ENCODE peak calls at places on chromosomes 6 and 20, in ten cellular contexts. C is colonic mucosa, D is lower lobe of right lung, R is mucosa of descending colon, X is heart right ventricle, J is transverse colon, S is pancreas, F is spleen, E is stomach, W is cardiac muscle cell. Y is an unnamed sample.

GRCh38 chr6:47481806-47482205 is 4.2 kb downstream of the CD2AP start:
- DNase-seq in R (no peak), F (no peak), X (no peak), E (no peak), W (no peak), D (no peak), C (no peak), S (no peak), J (no peak), Y (no peak)

GRCh38 chr6:147009358-147009757 is 194.9 kb upstream of the STXBP5 start:
- DNase-seq in W (no peak), R (no peak), C (no peak), S (no peak), X (no peak), D (no peak), E (no peak), J (no peak), F (no peak), Y (no peak)

GRCh38 chr6:89610149-89610642 is 28.4 kb downstream of the LYRM2 start:
- DNase-seq in X (peak; percentile 74), C (peak; percentile 75), E (peak; percentile 80), R (peak; percentile 74), J (peak; percentile 81), F (peak; percentile 91), W (peak; percentile 64), S (peak; percentile 89), D (peak; percentile 80), Y (peak; percentile 65)

GRCh38 chr6:11297376-11297729 is 64.9 kb upstream of the NEDD9 start:
- DNase-seq in W (no peak), E (no peak), D (no peak), J (no peak), X (no peak), F (no peak), R (no peak), S (no peak), C (no peak), Y (no peak)

GRCh38 chr6:107576852-107577251 is 86.9 kb downstream of the SOBP start:
- DNase-seq in S (no peak), C (no peak), F (no peak), R (no peak), E (no peak), X (no peak), J (no peak), D (no peak), W (peak; percentile 21), Y (no peak)

GRCh38 chr6:67757465-67758033 is 877.5 kb upstream of the ADGRB3 start:
- DNase-seq in F (no peak), J (no peak), R (no peak), W (no peak), E (no peak), D (no peak), X (no peak), S (no peak), C (no peak), Y (no peak)

GRCh38 chr6:106084106-106084963 is 1.8 kb upstream of the PRDM1 start:
- DNase-seq in X (no peak), J (peak; percentile 52), D (no peak), F (no peak), W (peak; percentile 73), E (no peak), C (peak; percentile 46), S (no peak), R (no peak), Y (no peak)

GRCh38 chr6:5025911-5026819 is 22.3 kb upstream of the RPP40 start:
- DNase-seq in S (peak; percentile 77), R (peak; percentile 66), W (peak; percentile 68), J (peak; percentile 57), C (peak; percentile 55), X (peak; percentile 61), F (peak; percentile 80), E (peak; percentile 44), D (peak; percentile 62), Y (peak; percentile 62)

GRCh38 chr6:136568129-136568528 is 17.9 kb upstream of the MAP7 start:
- DNase-seq in X (no peak), W (no peak), F (no peak), S (no peak), D (no peak), R (no peak), J (no peak), E (no peak), C (no peak), Y (no peak)

GRCh38 chr20:53827292-53827995 is 233.8 kb upstream of the ZNF217 start:
- DNase-seq in D (no peak), X (no peak), W (no peak), J (no peak), E (no peak), R (no peak), S (no peak), F (no peak), C (no peak), Y (no peak)

GRCh38 chr20:61736751-61737310 is 328.9 kb downstream of the TAF4 start:
- DNase-seq in W (no peak), E (no peak), R (no peak), C (no peak), S (peak; percentile 25), J (no peak), X (no peak), D (peak; percentile 18), F (peak; percentile 46), Y (no peak)

GRCh38 chr6:13524801-13525508 is 37.6 kb upstream of the GFOD1 start:
- DNase-seq in J (peak; percentile 58), S (no peak), X (no peak), R (no peak), D (no peak), C (peak; percentile 44), E (no peak), F (no peak), W (no peak), Y (no peak)

GRCh38 chr6:44869321-44869897 is 458.7 kb upstream of the RUNX2 start:
- DNase-seq in S (no peak), C (no peak), R (no peak), E (no peak), F (no peak), D (no peak), X (no peak), J (no peak), W (no peak), Y (no peak)

GRCh38 chr20:3652217-3652616 is 11.0 kb downstream of the GFRA4 start:
- DNase-seq in X (no peak), W (no peak), R (no peak), D (no peak), J (no peak), F (no peak), S (peak; percentile 62), C (no peak), E (peak; percentile 67), Y (no peak)

GRCh38 chr6:137871299-137871698 is 4.2 kb downstream of the TNFAIP3 start:
- DNase-seq in E (no peak), R (no peak), W (no peak), F (peak; percentile 64), J (no peak), C (no peak), D (no peak), X (no peak), S (no peak), Y (no peak)
- H3K4me1 ChIP-seq in E (peaks cover 54% of the 10 kb centered on the region), R (peaks cover 39% of the 10 kb centered on the region), W (peaks cover 9% of the 10 kb centered on the region), F (peaks cover 73% of the 10 kb centered on the region), J (peaks cover 49% of the 10 kb centered on the region), C (peaks cover 8% of the 10 kb centered on the region), D (peaks cover 72% of the 10 kb centered on the region), X (peaks cover 27% of the 10 kb centered on the region), S (peaks cover 9% of the 10 kb centered on the region), Y (peaks cover 15% of the 10 kb centered on the region)

GRCh38 chr6:169469028-169469427 is 215.4 kb upstream of the THBS2 start:
- DNase-seq in D (no peak), W (no peak), C (no peak), E (no peak), R (no peak), F (no peak), J (no peak), S (no peak), X (no peak), Y (no peak)

GRCh38 chr6:169470790-169471189 is 217.1 kb upstream of the THBS2 start:
- DNase-seq in R (no peak), J (no peak), W (no peak), E (no peak), F (no peak), X (no peak), S (no peak), C (no peak), D (no peak), Y (no peak)

GRCh38 chr6:169472786-169473416 is 219.3 kb upstream of the THBS2 start:
- DNase-seq in F (no peak), S (no peak), E (no peak), X (no peak), R (no peak), W (no peak), J (no peak), D (no peak), C (no peak), Y (no peak)

GRCh38 chr6:169473663-169474062 is 220.0 kb upstream of the THBS2 start:
- DNase-seq in D (no peak), R (no peak), S (no peak), X (no peak), F (no peak), W (no peak), C (no peak), J (no peak), E (no peak), Y (no peak)

DNA sequence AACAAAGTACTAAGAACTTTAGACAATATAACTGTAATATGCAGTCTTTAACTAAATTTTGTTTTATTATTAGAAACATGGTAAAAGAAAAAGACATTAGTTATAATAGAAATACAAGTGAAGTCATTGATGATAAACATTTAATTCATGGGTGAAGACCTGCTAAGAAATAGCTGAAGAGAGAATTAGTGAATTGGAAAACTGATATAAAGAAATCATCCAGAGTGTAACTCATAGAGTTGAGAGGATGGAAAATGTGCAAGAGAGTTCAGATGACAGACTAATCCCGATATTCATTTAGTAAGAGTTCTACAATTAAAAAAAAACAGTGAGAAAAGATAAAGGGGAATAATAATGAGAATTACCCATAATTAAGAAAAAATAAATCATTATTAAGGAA is 220.7 kb upstream of the THBS2 start:
- DNase-seq in X (no peak), R (no peak), D (no peak), C (no peak), S (no peak), E (no peak), F (no peak), J (no peak), W (no peak), Y (no peak)
- H3K9me3 ChIP-seq in X (no peaks in the 10 kb centered on the region), R (peaks cover 16% of the 10 kb centered on the region), D (peaks cover 18% of the 10 kb centered on the region), C (peaks cover 7% of the 10 kb centered on the region), S (no peaks in the 10 kb centered on the region), E (peaks cover 28% of the 10 kb centered on the region), F (peaks cover 59% of the 10 kb centered on the region), J (peaks cover 3% of the 10 kb centered on the region), W (peaks cover 3% of the 10 kb centered on the region), Y (peaks cover 39% of the 10 kb centered on the region)

DNA sequence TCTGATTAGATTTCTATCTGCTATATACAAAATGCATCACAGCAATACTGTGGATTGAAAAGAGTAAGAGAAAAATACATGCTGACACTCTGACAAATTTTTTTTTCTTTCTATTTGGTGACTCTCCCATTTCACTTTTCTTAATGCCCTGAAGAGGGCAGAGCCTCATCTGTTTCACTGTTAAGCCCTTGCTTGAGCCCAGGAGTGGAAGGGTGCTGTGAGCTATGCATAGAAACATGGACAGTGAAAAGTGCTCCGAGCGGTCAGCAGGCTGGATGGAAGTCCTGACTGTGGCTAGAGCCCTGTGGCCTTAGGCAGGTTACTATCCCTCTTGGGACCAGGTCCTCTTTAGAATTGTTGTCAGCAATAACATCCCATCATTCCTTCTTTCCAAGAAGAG is 17.4 kb upstream of the CSE1L start:
- DNase-seq in E (no peak), X (no peak), D (no peak), W (peak; percentile 46), F (no peak), C (no peak), R (no peak), J (no peak), S (no peak), Y (no peak)
- TF ChIP-seq CTCF in E (no peak), X (peak; percentile 23), D (no peak), W (peak; percentile 49), F (no peak), C (no peak), R (no peak), J (no peak), S (no peak), Y (peak; percentile 18)

GRCh38 chr20:18856873-18857272 is 43.3 kb downstream of the SCP2D1 start:
- DNase-seq in C (no peak), X (no peak), S (no peak), R (no peak), D (no peak), J (no peak), W (no peak), E (no peak), F (no peak), Y (no peak)
- H3K4me1 ChIP-seq in C (no peaks in the 10 kb centered on the region), X (no peaks in the 10 kb centered on the region), S (no peaks in the 10 kb centered on the region), R (no peaks in the 10 kb centered on the region), D (no peaks in the 10 kb centered on the region), J (no peaks in the 10 kb centered on the region), W (no peaks in the 10 kb centered on the region), E (no peaks in the 10 kb centered on the region), F (no peaks in the 10 kb centered on the region), Y (no peaks in the 10 kb centered on the region)

Y was measured in left lung.